ENCODE peak calls at places on chromosomes 5 and 9, in seven cellular contexts. Q, S, O, M, A, I and G are unnamed samples. For H3K4me1, the result is how much of the 10 kb centered on the place peaks cover.

GRCh38 chr5:116923344-116923743 is 348.7 kb upstream of the SEMA6A start:
- DNase-seq in Q (no peak), S (no peak), O (no peak), M (no peak), A (no peak), I (no peak), G (no peak)

GRCh38 chr5:115735108-115735998 is 81.1 kb downstream of the CDO1 start:
- DNase-seq in Q (no peak), S (no peak), O (no peak), M (no peak), A (no peak), I (no peak), G (no peak)

GRCh38 chr9:98234231-98234825 is 21.1 kb downstream of the TBC1D2 start:
- DNase-seq in Q (no peak), S (no peak), O (no peak), M (no peak), A (no peak), I (no peak), G (no peak)

GRCh38 chr9:71885467-71885866 is 25.5 kb downstream of the ABHD17B start:
- DNase-seq in Q (no peak), S (no peak), O (no peak), M (no peak), A (no peak), I (no peak), G (no peak)

GRCh38 chr9:107251756-107252322 is 31.2 kb upstream of the RAD23B start:
- DNase-seq in Q (peak), S (no peak), O (no peak), M (no peak), A (peak), I (peak), G (no peak)

GRCh38 chr5:160361624-160362023 is 8.8 kb downstream of the C1QTNF2 start:
- DNase-seq in Q (no peak), S (no peak), O (no peak), M (no peak), A (no peak), I (no peak), G (no peak)

GRCh38 chr9:73230257-73230656 is 78.6 kb downstream of the ANXA1 start:
- DNase-seq in Q (no peak), S (no peak), O (no peak), M (no peak), A (no peak), I (no peak), G (no peak)

GRCh38 chr9:76725885-76726284 is 38.4 kb upstream of the PCA3 start:
- DNase-seq in Q (no peak), S (no peak), O (no peak), M (no peak), A (no peak), I (no peak), G (no peak)

GRCh38 chr9:93898502-93899426 is 56.4 kb downstream of the BARX1 start:
- DNase-seq in Q (no peak), S (peak), O (no peak), M (no peak), A (peak), I (no peak), G (no peak)

GRCh38 chr9:115198018-115198417 is 80.1 kb upstream of the TNC start:
- DNase-seq in Q (peak), S (no peak), O (no peak), M (no peak), A (peak), I (no peak), G (no peak)

GRCh38 chr5:36273809-36274526 is 27.7 kb downstream of the RANBP3L start:
- DNase-seq in Q (peak), S (no peak), O (no peak), M (no peak), A (no peak), I (no peak), G (no peak)

GRCh38 chr9:105070176-105070575 is 142.2 kb upstream of the ABCA1 start:
- DNase-seq in Q (no peak), S (no peak), O (no peak), M (no peak), A (no peak), I (no peak), G (no peak)

GRCh38 chr5:140208065-140208464 is 33.1 kb downstream of the CYSTM1 start:
- DNase-seq in Q (no peak), S (no peak), O (no peak), M (no peak), A (no peak), I (no peak), G (no peak)

GRCh38 chr5:1511651-1512540 is 11.9 kb downstream of the LPCAT1 start:
- DNase-seq in Q (peak), S (peak), O (no peak), M (no peak), A (peak), I (peak), G (peak)

GRCh38 chr5:126358525-126358924 is 64.7 kb upstream of the GRAMD2B start:
- DNase-seq in Q (no peak), S (no peak), O (no peak), M (no peak), A (no peak), I (no peak), G (no peak)

GRCh38 chr9:89442501-89442978 is 55.4 kb downstream of the SEMA4D start:
- DNase-seq in Q (no peak), S (no peak), O (no peak), M (no peak), A (no peak), I (no peak), G (no peak)

GRCh38 chr5:54470191-54470590 is 14.7 kb downstream of the HSPB3 start:
- DNase-seq in Q (peak), S (no peak), O (no peak), M (no peak), A (no peak), I (no peak), G (no peak)

GRCh38 chr5:124402144-124402581 is 344.3 kb downstream of the ZNF608 start:
- DNase-seq in Q (peak), S (no peak), O (no peak), M (no peak), A (no peak), I (peak), G (peak)

GRCh38 chr5:79172269-79172668 is 60.7 kb downstream of the BHMT start:
- DNase-seq in Q (no peak), S (no peak), O (no peak), M (no peak), A (no peak), I (no peak), G (no peak)

GRCh38 chr5:43190755-43191603 is 1.0 kb upstream of the NIM1K start:
- DNase-seq in Q (peak), S (no peak), O (no peak), M (no peak), A (no peak), I (no peak), G (no peak)

GRCh38 chr5:131795879-131796792 is 681 bp downstream of the FNIP1 start:
- DNase-seq in Q (peak), S (no peak), O (no peak), M (peak), A (peak), I (peak), G (peak)

GRCh38 chr5:40410231-40410861 is 269.4 kb upstream of the PTGER4 start:
- DNase-seq in Q (peak), S (peak), O (peak), M (no peak), A (peak), I (no peak), G (no peak)

GRCh38 chr9:37412431-37413151 is 9.9 kb upstream of the GRHPR start:
- DNase-seq in Q (no peak), S (no peak), O (no peak), M (no peak), A (no peak), I (no peak), G (no peak)

GRCh38 chr5:122195784-122196394 is 66.5 kb downstream of the ZNF474 start:
- DNase-seq in Q (peak), S (no peak), O (no peak), M (no peak), A (no peak), I (peak), G (no peak)

GRCh38 chr9:95813923-95814322 is 61.6 kb upstream of the ERCC6L2 start:
- DNase-seq in Q (no peak), S (no peak), O (no peak), M (no peak), A (no peak), I (no peak), G (no peak)

GRCh38 chr9:16680965-16681658 is 189.4 kb downstream of the BNC2 start:
- DNase-seq in Q (peak), S (no peak), O (no peak), M (no peak), A (no peak), I (no peak), G (no peak)

GRCh38 chr5:37792976-37793328 is 46.9 kb downstream of the GDNF start:
- DNase-seq in Q (peak), S (no peak), O (no peak), M (no peak), A (no peak), I (no peak), G (no peak)

GRCh38 chr5:158951951-158952545 is 147.7 kb downstream of the EBF1 start:
- DNase-seq in Q (no peak), S (no peak), O (no peak), M (no peak), A (no peak), I (no peak), G (no peak)

GRCh38 chr9:72855890-72856523 is 96.8 kb downstream of the ALDH1A1 start:
- DNase-seq in Q (no peak), S (no peak), O (no peak), M (no peak), A (no peak), I (no peak), G (no peak)

GRCh38 chr5:88675758-88676636 is 207.0 kb downstream of the MEF2C start:
- DNase-seq in Q (peak), S (no peak), O (no peak), M (no peak), A (no peak), I (peak), G (no peak)

DNA sequence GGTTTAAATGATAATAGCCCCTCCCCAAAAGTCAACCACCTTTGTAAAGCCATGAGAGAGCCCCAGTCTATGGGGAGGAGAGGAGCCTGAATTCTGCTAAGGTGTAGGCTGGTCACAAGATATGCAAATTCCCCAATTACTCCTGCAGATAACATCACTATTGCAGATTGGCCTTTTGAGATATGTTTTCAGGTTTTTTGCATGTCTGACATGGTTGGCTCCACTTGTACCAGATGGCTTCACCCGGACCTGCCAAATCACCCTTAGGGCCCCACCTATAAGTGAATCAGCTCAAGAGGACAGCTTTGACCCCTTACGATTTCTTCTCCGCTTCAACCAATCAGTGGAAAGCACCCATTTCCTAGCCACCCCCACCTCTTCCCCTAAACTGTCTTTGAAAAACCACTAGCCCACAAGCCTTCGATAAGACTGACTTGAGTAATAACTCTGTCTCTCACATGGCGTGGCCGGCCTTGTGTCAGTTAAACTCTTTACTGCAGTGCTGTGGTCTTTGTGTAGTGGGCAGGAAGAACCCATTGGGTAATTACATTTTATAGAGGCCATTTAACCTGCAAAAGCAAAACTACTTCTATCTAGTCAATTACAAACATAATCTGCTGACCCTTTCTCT is 69.7 kb downstream of the PRLR start:
- DNase-seq in Q (no peak), S (no peak), O (no peak), M (no peak), A (no peak), I (no peak), G (no peak)
- H3K4me1 ChIP-seq in Q (under half), S (under half), O (under half), M (under half), A (under half), I (under half), G (under half)

DNA sequence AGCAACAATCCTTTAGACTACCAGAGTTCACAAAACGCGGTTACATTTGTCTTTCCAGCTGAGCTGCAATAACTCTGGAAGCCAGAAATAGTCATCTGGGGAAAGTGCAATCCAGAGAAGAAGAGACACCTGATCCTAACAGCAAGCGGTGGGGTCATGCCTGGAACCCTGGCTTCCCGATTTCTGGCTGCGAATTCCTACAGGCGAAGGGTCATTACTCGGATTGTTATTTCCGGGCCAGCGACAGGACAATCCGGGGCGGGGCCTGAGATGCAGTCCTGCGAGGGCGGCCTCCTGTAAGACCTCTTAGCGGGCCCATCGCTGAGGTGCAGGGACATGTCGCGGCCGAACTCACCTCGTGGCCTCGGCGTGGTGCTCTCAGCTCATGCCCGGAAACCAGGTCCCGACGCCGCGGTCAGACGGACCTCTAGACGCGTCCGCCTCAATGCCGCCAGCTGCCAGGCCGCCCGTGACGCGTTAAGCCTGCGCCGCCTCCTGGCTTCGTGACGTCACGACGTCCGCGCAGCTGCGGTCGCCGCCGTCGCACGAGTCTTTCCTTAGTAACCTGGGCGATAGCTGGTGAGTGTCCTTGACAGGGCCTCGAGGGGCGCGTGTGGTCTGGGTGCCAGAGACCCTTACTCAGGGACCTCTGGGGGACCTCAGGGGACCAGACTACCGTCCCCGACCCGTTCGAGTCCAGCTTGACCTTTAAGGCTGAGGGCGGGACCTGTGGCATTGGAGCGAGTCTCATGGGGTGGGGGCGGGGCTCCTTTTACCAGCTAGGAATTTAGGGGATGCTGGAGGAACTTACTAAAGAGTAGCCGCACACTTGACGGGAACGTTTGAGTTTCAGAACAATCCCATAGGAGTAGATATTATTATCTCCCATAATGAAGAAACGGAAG is at the start of the genes MRRF and RBM18:
- DNase-seq in Q (peak), S (peak), O (peak), M (peak), A (peak), I (peak), G (peak)
- H3K4me1 ChIP-seq in Q (under half), S (under half), O (under half), M (half or more), A (half or more), I (under half), G (under half)

GRCh38 chr5:14217587-14217986 is 74.4 kb downstream of the TRIO start:
- DNase-seq in Q (no peak), S (no peak), O (no peak), M (no peak), A (no peak), I (no peak), G (no peak)

GRCh38 chr5:14213813-14214585 is 70.9 kb downstream of the TRIO start:
- DNase-seq in Q (no peak), S (no peak), O (no peak), M (no peak), A (no peak), I (no peak), G (no peak)

GRCh38 chr5:14216902-14217301 is 73.8 kb downstream of the TRIO start:
- DNase-seq in Q (no peak), S (no peak), O (no peak), M (no peak), A (no peak), I (no peak), G (no peak)

GRCh38 chr5:14216372-14216771 is 73.2 kb downstream of the TRIO start:
- DNase-seq in Q (peak), S (no peak), O (no peak), M (no peak), A (no peak), I (no peak), G (no peak)

DNA sequence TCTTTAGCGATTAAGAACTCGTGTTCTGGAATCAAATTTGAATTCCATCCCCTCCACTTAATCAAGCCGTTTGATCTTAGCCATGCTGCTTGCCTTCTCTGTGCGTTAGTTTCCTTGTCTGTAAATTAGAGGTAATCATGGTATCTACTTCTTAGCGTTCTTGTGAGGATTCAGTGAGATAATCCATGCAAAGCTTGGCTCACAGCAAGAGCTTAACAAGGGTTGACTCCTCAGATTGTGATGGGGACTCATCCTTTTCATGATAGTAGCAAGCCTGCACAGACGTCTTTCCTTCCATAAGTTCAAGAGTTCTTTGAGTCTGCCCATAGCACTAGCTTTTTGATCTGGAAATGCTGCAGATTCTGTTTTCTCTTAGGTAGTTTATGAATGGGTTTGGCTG is 72.8 kb downstream of the TRIO start:
- DNase-seq in Q (no peak), S (no peak), O (no peak), M (no peak), A (no peak), I (no peak), G (no peak)
- H3K4me1 ChIP-seq in Q (under half), S (under half), O (under half), M (half or more), A (half or more), I (half or more), G (under half)

GRCh38 chr5:58904737-58905136 is 321.9 kb downstream of the RAB3C start:
- DNase-seq in Q (no peak), S (no peak), O (no peak), M (no peak), A (no peak), I (no peak), G (no peak)
- H3K4me1 ChIP-seq in Q (under half), S (under half), O (under half), M (under half), A (under half), I (under half), G (under half)

GRCh38 chr9:127773245-127773644 is 5.2 kb downstream of the SH2D3C start:
- DNase-seq in Q (no peak), S (no peak), O (no peak), M (no peak), A (no peak), I (no peak), G (no peak)

GRCh38 chr9:127772603-127773002 is 5.9 kb downstream of the SH2D3C start:
- DNase-seq in Q (no peak), S (no peak), O (no peak), M (no peak), A (no peak), I (no peak), G (no peak)

GRCh38 chr9:127771570-127772189 is 6.8 kb downstream of the SH2D3C start:
- DNase-seq in Q (no peak), S (no peak), O (no peak), M (no peak), A (no peak), I (no peak), G (no peak)

GRCh38 chr9:127776195-127776918 is 2.1 kb downstream of the SH2D3C start:
- DNase-seq in Q (no peak), S (peak), O (peak), M (no peak), A (peak), I (no peak), G (no peak)

GRCh38 chr9:127773981-127774380 is 4.5 kb downstream of the SH2D3C start:
- DNase-seq in Q (no peak), S (no peak), O (no peak), M (no peak), A (no peak), I (no peak), G (no peak)
- H3K4me1 ChIP-seq in Q (under half), S (half or more), O (under half), M (under half), A (under half), I (under half), G (under half)